ENCODE peak calls at places on chromosome 18, in four cellular contexts. S, K, N and T are unnamed samples.

GRCh38 chr18:34158881-34159690 is 65.6 kb downstream of the NOL4 start:
- DNase-seq in K (no peak), N (peak; percentile 20), S (peak; percentile 30), T (peak; percentile 16)

GRCh38 chr18:23137788-23138216 is 2.5 kb downstream of the CABLES1 start:
- DNase-seq in N (no peak), K (no peak), S (no peak), T (no peak)

GRCh38 chr18:41809652-41810051 is 145.4 kb upstream of the PIK3C3 start:
- DNase-seq in S (no peak), K (no peak), N (no peak), T (no peak)

GRCh38 chr18:25231327-25231691 is 120.7 kb downstream of the ZNF521 start:
- DNase-seq in K (peak; percentile 69), S (peak; percentile 52), N (peak; percentile 30), T (no peak)

GRCh38 chr18:35512761-35513160 is 15.0 kb upstream of the INO80C start:
- DNase-seq in N (no peak), S (no peak), K (peak; percentile 11), T (no peak)

GRCh38 chr18:54004828-54005227 is 219.6 kb downstream of the MBD2 start:
- DNase-seq in S (no peak), N (no peak), K (no peak), T (no peak)

GRCh38 chr18:23930002-23930401 is 84.6 kb upstream of the TTC39C start:
- DNase-seq in S (no peak), K (no peak), N (no peak), T (no peak)

GRCh38 chr18:55779711-55780590 is 192.0 kb upstream of the TCF4 start:
- DNase-seq in N (no peak), S (peak; percentile 50), K (no peak), T (peak; percentile 36)

GRCh38 chr18:74623047-74623816 is 25.6 kb downstream of the ZNF407 start:
- DNase-seq in N (no peak), S (no peak), K (no peak), T (no peak)

GRCh38 chr18:46333371-46334199 is 229.4 kb downstream of the HAUS1 start:
- DNase-seq in S (peak; percentile 41), K (no peak), N (no peak), T (peak; percentile 88)

GRCh38 chr18:55500316-55501086 is 87.5 kb downstream of the TCF4 start:
- DNase-seq in K (no peak), S (no peak), N (no peak), T (no peak)

GRCh38 chr18:42635378-42636048 is 480.0 kb downstream of the RIT2 start:
- DNase-seq in S (no peak), N (no peak), K (no peak), T (no peak)

GRCh38 chr18:79394438-79395307 is 1.1 kb upstream of the NFATC1 start:
- DNase-seq in N (peak; percentile 60), K (peak; percentile 82), S (peak; percentile 57), T (no peak)

GRCh38 chr18:74496508-74497307 is 545 bp downstream of the CNDP2 start:
- DNase-seq in S (peak; percentile 76), N (peak; percentile 41), K (peak; percentile 65), T (peak; percentile 77)

GRCh38 chr18:8358066-8358795 is 251.0 kb upstream of the RAB12 start:
- DNase-seq in N (no peak), K (no peak), S (no peak), T (no peak)

GRCh38 chr18:31616586-31616985 is 24.9 kb downstream of the TTR start:
- DNase-seq in K (no peak), N (no peak), S (no peak), T (no peak)

GRCh38 chr18:48672671-48673340 is 134.0 kb downstream of the CTIF start:
- DNase-seq in S (no peak), K (no peak), N (no peak), T (no peak)

GRCh38 chr18:50456285-50456684 is 81.4 kb downstream of the SKA1 start:
- DNase-seq in S (no peak), N (no peak), K (no peak), T (no peak)
- H3K27me3 ChIP-seq in S (no peaks in the 10 kb centered on the region), N (no peaks in the 10 kb centered on the region), K (no peaks in the 10 kb centered on the region), T (no peaks in the 10 kb centered on the region)

GRCh38 chr18:77118256-77119090 is 14.1 kb downstream of the MBP start:
- DNase-seq in S (no peak), N (no peak), K (no peak), T (no peak)

GRCh38 chr18:77115461-77115907 is 17.1 kb downstream of the MBP start:
- DNase-seq in N (no peak), K (no peak), S (no peak), T (peak; percentile 44)

GRCh38 chr18:77116201-77117080 is 16.1 kb downstream of the MBP start:
- DNase-seq in S (no peak), K (no peak), N (no peak), T (peak; percentile 50)

GRCh38 chr18:77119851-77120491 is 12.6 kb downstream of the MBP start:
- DNase-seq in K (no peak), S (no peak), N (no peak), T (peak; percentile 42)

DNA sequence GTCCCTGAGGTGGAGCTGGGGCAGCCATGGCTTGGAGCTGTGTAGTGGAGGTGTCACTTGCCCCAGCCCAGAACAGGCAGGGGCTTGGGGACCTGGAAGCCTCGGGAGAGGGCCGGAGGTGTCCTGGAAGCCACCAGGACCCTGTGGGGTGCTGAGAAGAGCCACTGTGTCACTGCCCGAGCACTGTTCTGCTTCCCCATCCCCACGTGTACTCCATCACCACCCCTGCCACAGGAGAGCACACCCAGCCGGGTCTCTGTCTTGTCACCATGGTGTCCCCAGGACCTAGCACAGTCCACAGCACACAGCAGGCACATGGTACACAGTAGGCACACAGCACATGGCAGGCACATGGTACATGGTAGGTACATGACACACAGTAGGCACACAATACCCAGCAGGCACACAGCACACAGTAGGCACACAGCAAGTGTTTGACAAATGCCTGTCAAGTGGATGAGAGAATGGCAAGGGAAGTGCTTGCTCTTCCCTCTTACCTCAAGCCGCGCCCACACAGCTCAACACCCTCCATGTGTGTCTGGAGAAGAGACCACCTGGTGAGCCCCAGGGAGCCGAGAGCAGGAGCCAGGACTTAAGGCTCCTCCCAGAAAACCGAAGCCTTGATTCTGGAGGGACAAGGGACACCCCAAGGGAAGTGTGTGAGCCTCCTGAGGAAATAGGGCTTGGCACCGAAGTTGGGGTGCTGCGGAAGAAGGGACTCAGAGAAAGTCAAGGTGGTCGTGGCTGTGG is 13.3 kb downstream of the MBP start:
- DNase-seq in N (no peak), K (no peak), S (no peak), T (no peak)
- H3K4me1 ChIP-seq in N (peaks cover 14% of the 10 kb centered on the region), K (no peaks in the 10 kb centered on the region), S (peaks cover 10% of the 10 kb centered on the region), T (peaks cover 25% of the 10 kb centered on the region)

GRCh38 chr18:62717059-62717849 is 1.9 kb downstream of the PHLPP1 start:
- DNase-seq in S (no peak), K (no peak), N (no peak), T (peak; percentile 63)

GRCh38 chr18:62717850-62718229 is 2.5 kb downstream of the PHLPP1 start:
- DNase-seq in N (no peak), S (no peak), K (no peak), T (no peak)

GRCh38 chr18:62715439-62715792 is at the start of gene PHLPP1:
- DNase-seq in K (no peak), S (no peak), N (no peak), T (no peak)

GRCh38 chr18:62715829-62716678 is 713 bp downstream of the PHLPP1 start:
- DNase-seq in K (peak; percentile 64), S (peak; percentile 59), N (peak; percentile 38), T (peak; percentile 65)

GRCh38 chr18:62716679-62717058 is 1.3 kb downstream of the PHLPP1 start:
- DNase-seq in S (peak; percentile 53), K (no peak), N (peak; percentile 40), T (peak; percentile 75)
- TF ChIP-seq CTCF in S (no peak), K (peak; percentile 60), N (no peak), T (peak; percentile 21)

GRCh38 chr18:77250926-77251729 is 1.5 kb downstream of the GALR1 start:
- DNase-seq in K (no peak), N (no peak), S (no peak), T (no peak)
- H3K27me3 ChIP-seq in K (peaks cover 9% of the 10 kb centered on the region), N (peaks cover 45% of the 10 kb centered on the region), S (peaks cover 24% of the 10 kb centered on the region), T (peaks cover 37% of the 10 kb centered on the region)

DNA sequence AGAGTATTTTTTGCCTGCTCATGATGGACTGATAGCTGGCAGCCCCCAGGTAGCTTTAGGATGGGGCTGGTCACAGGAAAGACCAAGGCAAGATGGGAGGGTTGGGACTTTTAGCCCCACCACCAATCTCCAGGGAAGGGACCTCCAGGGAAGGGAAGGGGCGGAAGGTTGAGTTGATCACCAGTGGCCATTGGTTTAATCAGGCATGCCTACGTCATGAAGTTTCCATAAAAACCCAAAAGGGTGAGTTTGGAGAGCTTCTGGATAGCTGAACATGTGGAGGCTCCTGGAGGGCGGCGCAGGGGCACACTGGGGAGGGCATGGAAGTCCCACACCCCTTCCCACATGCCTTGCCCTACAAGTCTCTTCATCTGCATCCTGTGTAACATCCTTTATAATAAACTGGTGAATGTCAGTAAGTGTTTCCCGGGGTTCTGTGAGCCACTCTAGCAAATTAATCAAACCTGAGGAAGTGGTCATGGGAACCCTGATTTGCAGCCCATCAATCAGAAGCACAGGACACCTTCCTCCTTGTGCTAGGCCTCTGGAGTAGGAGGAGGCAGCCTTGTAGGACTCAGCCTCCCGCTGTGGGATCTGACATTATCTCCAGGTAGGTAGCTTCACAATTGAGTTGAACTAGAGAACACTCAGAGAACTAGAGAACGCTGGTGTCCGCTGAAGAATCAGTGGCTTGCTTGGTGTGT is 30.3 kb downstream of the RAB31 start:
- DNase-seq in S (no peak), K (no peak), N (no peak), T (peak; percentile 34)
- H3K4me1 ChIP-seq in S (peaks cover 17% of the 10 kb centered on the region), K (no peaks in the 10 kb centered on the region), N (peaks cover 17% of the 10 kb centered on the region), T (no peaks in the 10 kb centered on the region)

GRCh38 chr18:62420151-62420512 is 95.0 kb downstream of the TNFRSF11A start:
- DNase-seq in N (no peak), S (no peak), K (peak; percentile 46), T (no peak)

GRCh38 chr18:62420513-62421209 is 95.6 kb downstream of the TNFRSF11A start:
- DNase-seq in N (peak; percentile 47), K (no peak), S (no peak), T (no peak)

GRCh38 chr18:62426191-62426488 is 96.7 kb upstream of the ZCCHC2 start:
- DNase-seq in S (no peak), K (no peak), N (no peak), T (no peak)

DNA sequence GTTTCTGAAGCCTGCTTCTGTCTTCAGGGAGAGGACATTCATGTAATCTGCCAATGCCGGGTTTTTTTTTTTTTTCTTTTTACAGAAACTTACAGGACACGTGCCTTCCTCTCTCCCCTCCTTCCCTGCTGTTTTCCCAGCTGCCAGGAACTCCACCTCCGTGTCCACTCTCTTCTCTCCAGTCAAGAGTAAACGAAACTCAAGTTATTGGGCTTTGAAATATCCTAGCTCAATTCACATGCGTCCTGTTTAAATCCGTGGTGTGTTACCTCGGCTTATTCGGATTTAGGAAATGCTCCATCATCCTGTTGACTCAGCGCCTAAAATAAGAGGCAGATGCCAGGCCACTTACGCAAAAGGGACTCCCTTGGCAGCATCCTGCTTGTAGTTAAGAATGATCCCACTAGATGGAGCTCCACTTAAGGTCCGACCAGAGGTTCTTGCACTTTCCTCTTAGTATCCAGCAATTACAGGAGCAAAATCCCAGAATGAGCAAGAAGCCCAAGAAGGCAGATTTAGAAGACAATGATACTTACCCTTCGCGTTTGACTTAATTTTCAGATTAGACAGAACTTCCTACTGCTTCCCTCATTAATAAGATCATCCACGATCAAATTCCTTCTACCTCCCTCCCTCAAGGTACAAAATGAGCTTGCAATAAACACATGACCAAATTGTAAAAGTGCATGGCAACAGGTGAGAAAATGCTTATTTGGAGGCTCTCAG is 97.2 kb upstream of the ZCCHC2 start:
- DNase-seq in K (peak; percentile 94), S (peak; percentile 83), N (peak; percentile 89), T (peak; percentile 74)
- TF ChIP-seq CTCF in K (peak; percentile 87), S (peak; percentile 72), N (peak; percentile 92), T (peak; percentile 86)